ENCODE peak calls at places on chromosomes 2 and 18, in six cellular contexts. W is D341Med; O is activated naive CD8-positive, alpha-beta T cell treated with anti-CD3 and anti-CD28 coated beads, Interleukin-2, amount 10 ng/mL, durations not matched to agents 7 days and 5 days; N is small intestine; G is stimulated activated CD8-positive, alpha-beta memory T cell treated with anti-CD3 and anti-CD28 coated beads, Interleukin-12 subunit alpha, Interleukin-12 subunit beta, amount 100 ng/mL, for 4 hours; Z is AG08395. E is an unnamed sample.

GRCh38 chr2:15943378-15943851 is 3.1 kb downstream of the MYCN start:
- DNase-seq in G (no peak), O (no peak), W (peak; percentile 65), Z (no peak), N (peak; percentile 36), E (no peak)

GRCh38 chr18:58048243-58048642 is 4.2 kb downstream of the NEDD4L start:
- DNase-seq in N (no peak), W (no peak), Z (no peak), O (no peak), G (no peak), E (no peak)

GRCh38 chr2:224876522-224876921 is 160.4 kb upstream of the CCDC195 start:
- DNase-seq in G (no peak), Z (no peak), O (no peak), W (no peak), N (no peak), E (no peak)

GRCh38 chr2:240432430-240432819 is 3.0 kb upstream of the GPC1 start:
- DNase-seq in O (peak; percentile 27), N (no peak), Z (no peak), W (no peak), G (no peak), E (no peak)

GRCh38 chr2:99863236-99863913 is 279.0 kb downstream of the AFF3 start:
- DNase-seq in W (no peak), O (no peak), G (no peak), Z (no peak), N (no peak), E (no peak)

GRCh38 chr2:15806801-15807417 is 133.4 kb upstream of the MYCN start:
- DNase-seq in O (no peak), W (no peak), G (no peak), N (no peak), Z (no peak), E (no peak)

GRCh38 chr2:197838036-197838435 is 33.6 kb downstream of the PLCL1 start:
- DNase-seq in N (peak; percentile 11), Z (peak; percentile 54), W (no peak), O (no peak), G (no peak), E (peak; percentile 40)

GRCh38 chr2:240089306-240089705 is 36.0 kb upstream of the OR6B3 start:
- DNase-seq in N (no peak), O (no peak), Z (no peak), G (no peak), W (no peak), E (no peak)

GRCh38 chr2:9821805-9822445 is 21.3 kb upstream of the TAF1B start:
- DNase-seq in Z (no peak), G (no peak), N (no peak), O (no peak), W (peak; percentile 36), E (no peak)

GRCh38 chr2:2095360-2096093 is 235.5 kb downstream of the MYT1L start:
- DNase-seq in Z (no peak), G (no peak), O (no peak), W (no peak), N (no peak), E (no peak)

GRCh38 chr2:201507725-201508124 is 56.2 kb downstream of the STRADB start:
- DNase-seq in N (no peak), O (no peak), W (no peak), G (no peak), Z (no peak), E (no peak)

GRCh38 chr2:188623995-188624643 is 332.4 kb downstream of the GULP1 start:
- DNase-seq in G (no peak), O (no peak), N (no peak), Z (peak; percentile 54), W (no peak), E (no peak)

GRCh38 chr2:235195921-235196320 is 244.1 kb downstream of the SH3BP4 start:
- DNase-seq in W (no peak), N (no peak), G (no peak), O (no peak), Z (no peak), E (no peak)

GRCh38 chr2:192155521-192156118 is 39.1 kb downstream of the TMEFF2 start:
- DNase-seq in N (no peak), O (no peak), W (no peak), G (no peak), Z (no peak), E (no peak)

GRCh38 chr18:26383454-26384270 is 157.4 kb downstream of the TAF4B start:
- DNase-seq in W (peak; percentile 55), O (no peak), N (peak; percentile 42), Z (peak; percentile 51), G (no peak), E (peak; percentile 15)

GRCh38 chr18:52451252-52451651 is 111.3 kb downstream of the DCC start:
- DNase-seq in G (no peak), N (no peak), Z (no peak), W (no peak), O (no peak), E (no peak)

GRCh38 chr2:74894261-74895030 is 60.5 kb downstream of the HK2 start:
- DNase-seq in G (no peak), N (no peak), W (no peak), Z (peak; percentile 74), O (no peak), E (peak; percentile 67)

GRCh38 chr2:26469955-26470354 is 8.0 kb downstream of the OTOF start:
- DNase-seq in W (no peak), N (no peak), Z (no peak), O (no peak), G (no peak), E (no peak)

GRCh38 chr18:79553154-79553553 is 126.4 kb upstream of the CTDP1 start:
- DNase-seq in G (no peak), N (no peak), W (no peak), Z (no peak), O (no peak), E (no peak)

GRCh38 chr2:240644171-240644651 is 18.9 kb downstream of the GPR35 start:
- DNase-seq in O (no peak), Z (no peak), N (no peak), W (peak; percentile 45), G (no peak), E (no peak)

GRCh38 chr2:231057590-231057989 is 923 bp downstream of the PSMD1 start:
- DNase-seq in W (no peak), O (no peak), G (no peak), Z (no peak), N (no peak), E (no peak)

GRCh38 chr2:217966399-217967068 is 36.3 kb downstream of the TNS1 start:
- DNase-seq in G (no peak), O (no peak), W (no peak), Z (no peak), N (no peak), E (no peak)

GRCh38 chr18:32148185-32148870 is 41.5 kb upstream of the MEP1B start:
- DNase-seq in O (no peak), Z (no peak), G (no peak), W (no peak), N (no peak), E (no peak)

GRCh38 chr18:79872423-79872822 is 74.7 kb downstream of the KCNG2 start:
- DNase-seq in G (no peak), Z (no peak), W (no peak), O (no peak), N (no peak), E (no peak)

E was measured in GM04504.